ENCODE peak calls at places on chromosomes 12 and 14, in ten cellular contexts. M is left ventricle myocardium inferior; Q is mucosa of descending colon; W is CD8-positive, alpha-beta T cell; I is naive thymus-derived CD4-positive, alpha-beta T cell; F is fibroblast of lung; J is upper lobe of right lung; G is sigmoid colon; E is Panc1; B is pancreas. V is an unnamed sample.

GRCh38 chr12:103657331-103657730 is 70.3 kb downstream of the STAB2 start:
- DNase-seq in F (peak; percentile 71), G (no peak), W (no peak), I (no peak), J (no peak), Q (no peak), B (no peak), M (no peak), E (no peak), V (no peak)

GRCh38 chr14:85531141-85531593 is 1.2 kb downstream of the FLRT2 start:
- DNase-seq in M (peak; percentile 37), B (peak; percentile 73), J (peak; percentile 67), I (no peak), G (peak; percentile 66), E (no peak), F (peak; percentile 70), Q (peak; percentile 28), W (no peak), V (peak; percentile 55)

GRCh38 chr12:120584343-120585149 is 3.3 kb upstream of the POP5 start:
- DNase-seq in B (peak; percentile 39), M (peak; percentile 45), Q (peak; percentile 82), E (no peak), G (peak; percentile 68), I (peak; percentile 45), F (no peak), W (peak; percentile 33), J (peak; percentile 79), V (peak; percentile 31)

GRCh38 chr12:2307550-2307949 is 254.8 kb downstream of the CACNA1C start:
- DNase-seq in E (no peak), J (no peak), G (no peak), B (no peak), W (no peak), I (no peak), F (no peak), Q (no peak), M (no peak), V (no peak)

GRCh38 chr12:92961949-92962348 is 32.9 kb upstream of the EEA1 start:
- DNase-seq in M (no peak), G (no peak), F (peak; percentile 38), Q (no peak), W (no peak), B (no peak), I (no peak), J (no peak), E (no peak), V (peak; percentile 51)

GRCh38 chr12:94640134-94640928 is 10.0 kb downstream of the TMCC3 start:
- DNase-seq in E (no peak), F (peak; percentile 93), M (no peak), Q (no peak), W (no peak), J (no peak), G (no peak), B (no peak), I (no peak), V (no peak)

GRCh38 chr12:1844223-1844622 is 23.9 kb downstream of the LRTM2 start:
- DNase-seq in J (peak; percentile 38), W (no peak), I (no peak), F (no peak), M (no peak), B (no peak), Q (no peak), E (no peak), G (peak; percentile 34), V (no peak)

GRCh38 chr12:26195250-26195640 is at the start of gene SSPN:
- DNase-seq in J (peak; percentile 80), Q (peak; percentile 68), M (peak; percentile 73), B (peak; percentile 86), W (no peak), I (no peak), F (peak; percentile 83), G (peak; percentile 91), E (peak; percentile 35), V (no peak)

GRCh38 chr12:81811066-81811777 is 52.1 kb upstream of the PPFIA2 start:
- DNase-seq in W (no peak), M (no peak), G (no peak), J (no peak), I (no peak), Q (no peak), B (no peak), E (no peak), F (peak; percentile 87), V (peak; percentile 14)

GRCh38 chr14:104253223-104253822 is 114.9 kb downstream of the KIF26A start:
- DNase-seq in F (no peak), Q (no peak), B (peak; percentile 5), I (no peak), J (peak; percentile 43), M (no peak), E (no peak), G (no peak), W (no peak), V (peak; percentile 22)

GRCh38 chr14:100586520-100587247 is 533 bp downstream of the BEGAIN start:
- DNase-seq in M (peak; percentile 14), G (peak; percentile 54), W (no peak), B (no peak), F (peak; percentile 54), J (peak; percentile 66), Q (peak; percentile 75), I (no peak), E (no peak), V (peak; percentile 75)

DNA sequence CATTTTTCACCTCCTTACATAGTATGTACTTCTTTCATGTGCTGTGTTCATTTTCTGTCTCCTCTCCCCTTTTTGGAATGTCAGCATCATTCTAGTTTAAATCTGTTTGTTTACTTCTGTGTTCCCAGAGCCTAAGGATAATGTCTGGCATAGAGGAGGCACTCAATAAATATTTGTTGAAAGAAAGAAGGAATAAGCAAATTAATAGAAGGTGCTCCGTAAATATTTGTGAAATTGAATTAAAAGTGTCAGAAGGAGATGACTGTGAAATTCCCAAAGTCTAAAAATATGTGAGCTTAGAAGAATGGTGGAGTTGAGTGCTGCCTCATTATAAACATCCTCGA is 3.3 kb upstream of the CDKN1B start:
- DNase-seq in Q (no peak), F (no peak), B (no peak), W (no peak), J (no peak), M (no peak), E (no peak), I (no peak), G (no peak), V (no peak)
- H3K4me3 ChIP-seq in Q (no peak overlapping the region), F (peak overlapping the region; percentile 47), B (peak overlapping the region; percentile 2), W (peak overlapping the region; percentile 96), J (peak overlapping the region; percentile 90), M (peak overlapping the region; percentile 76), E (peak overlapping the region; percentile 72), I (peak overlapping the region; percentile 94), G (peak overlapping the region; percentile 33), V (no peak overlapping the region)

GRCh38 chr14:72763892-72764291 is 130.0 kb downstream of the DPF3 start:
- DNase-seq in F (no peak), G (no peak), W (no peak), E (no peak), I (no peak), B (no peak), J (no peak), M (no peak), Q (no peak), V (no peak)
- H3K9me3 ChIP-seq in F (peaks cover 1% of the 10 kb centered on the region), G (no peaks in the 10 kb centered on the region), W (no peaks in the 10 kb centered on the region), E (peaks cover 6% of the 10 kb centered on the region), I (no peaks in the 10 kb centered on the region), B (peaks cover 3% of the 10 kb centered on the region), J (peaks cover 19% of the 10 kb centered on the region), M (peaks cover 70% of the 10 kb centered on the region), Q (peaks cover 31% of the 10 kb centered on the region), V (peaks cover 16% of the 10 kb centered on the region)

GRCh38 chr14:22520786-22521185 is 68.2 kb downstream of the DAD1 start:
- DNase-seq in M (no peak), W (no peak), G (no peak), E (no peak), B (no peak), I (no peak), Q (no peak), J (no peak), F (peak; percentile 47), V (no peak)

GRCh38 chr14:22521449-22522239 is 67.4 kb downstream of the DAD1 start:
- DNase-seq in I (no peak), W (no peak), G (no peak), M (no peak), F (no peak), B (no peak), J (no peak), Q (no peak), E (no peak), V (no peak)

GRCh38 chr14:22518073-22518472 is 71.0 kb downstream of the DAD1 start:
- DNase-seq in G (no peak), Q (no peak), F (peak; percentile 52), B (no peak), M (no peak), I (no peak), W (no peak), J (no peak), E (no peak), V (no peak)

GRCh38 chr14:22517117-22517720 is 71.8 kb downstream of the DAD1 start:
- DNase-seq in B (no peak), Q (no peak), E (no peak), W (no peak), G (no peak), M (no peak), I (no peak), J (no peak), F (no peak), V (no peak)

DNA sequence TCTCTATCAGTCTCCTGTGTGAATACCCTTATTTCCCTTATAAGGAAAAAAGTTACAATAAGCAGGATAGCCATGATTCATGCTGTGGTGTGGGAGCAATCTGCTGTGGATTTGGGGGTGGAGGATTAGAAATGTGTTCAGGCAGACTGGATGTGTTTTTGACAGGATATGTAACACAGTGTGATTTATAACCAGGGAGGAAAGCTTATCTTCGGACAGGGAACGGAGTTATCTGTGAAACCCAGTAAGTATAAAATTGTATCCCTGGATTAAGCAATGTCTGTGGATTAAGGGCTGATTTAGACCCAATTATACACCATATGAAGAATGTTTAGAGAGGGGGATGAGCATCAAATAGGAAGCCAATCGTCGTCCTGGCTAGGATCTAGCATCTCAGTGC is 68.8 kb downstream of the DAD1 start:
- DNase-seq in W (no peak), G (no peak), E (no peak), I (no peak), M (no peak), F (peak; percentile 91), B (no peak), J (no peak), Q (no peak), V (no peak)
- H3K36me3 ChIP-seq in W (peaks cover 40% of the 10 kb centered on the region), G (no peaks in the 10 kb centered on the region), E (no peaks in the 10 kb centered on the region), I (peaks cover 16% of the 10 kb centered on the region), M (no peaks in the 10 kb centered on the region), F (no peaks in the 10 kb centered on the region), B (no peaks in the 10 kb centered on the region), J (no peaks in the 10 kb centered on the region), Q (no peaks in the 10 kb centered on the region), V (no peaks in the 10 kb centered on the region)

DNA sequence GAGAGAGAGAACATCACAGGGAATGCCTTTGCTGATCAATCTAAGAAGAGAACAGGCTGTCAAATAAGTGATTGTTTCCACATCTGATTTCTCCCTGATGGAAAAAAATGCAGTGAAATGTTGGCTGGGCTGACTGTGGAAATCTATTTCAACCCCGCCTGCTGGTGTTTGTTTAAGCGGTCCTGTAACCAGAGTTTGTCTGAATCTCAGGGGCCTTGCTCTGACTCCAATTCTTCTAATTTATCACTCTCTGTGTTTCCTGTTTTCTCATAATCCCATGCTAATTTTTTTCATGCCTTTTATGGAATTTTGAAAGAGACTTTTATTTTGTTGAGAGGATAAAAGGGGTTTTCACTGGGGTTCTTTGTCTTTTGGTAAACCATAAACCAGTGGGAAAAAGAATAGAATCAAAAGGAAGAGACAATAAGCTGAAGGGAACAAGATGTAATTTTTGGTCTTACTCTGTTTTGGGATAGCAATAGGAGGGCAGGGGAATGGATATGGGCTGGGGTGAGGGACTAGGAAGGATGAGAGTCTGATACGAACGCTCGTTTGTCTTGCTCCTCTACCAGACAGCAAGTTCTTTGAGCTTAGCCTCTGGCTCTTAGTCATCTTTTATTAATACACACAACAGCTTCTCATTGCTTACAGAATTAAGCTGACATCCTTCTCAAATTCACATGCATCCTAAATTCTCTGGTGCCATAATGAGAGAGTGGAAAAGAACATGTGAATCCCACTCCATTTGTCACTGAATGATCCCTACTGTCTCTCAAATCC is 8.0 kb upstream of the MGP start:
- DNase-seq in Q (no peak), E (no peak), J (no peak), F (peak; percentile 44), G (no peak), M (no peak), B (no peak), I (no peak), W (no peak), V (no peak)
- H3K4me3 ChIP-seq in Q (no peak overlapping the region), E (no peak overlapping the region), J (no peak overlapping the region), F (no peak overlapping the region), G (no peak overlapping the region), M (peak overlapping the region; percentile 3), B (no peak overlapping the region), I (no peak overlapping the region), W (no peak overlapping the region), V (no peak overlapping the region)

V was measured in MG63.